ENCODE peak calls at places on chromosome 9, in nine cellular contexts. L, U, Q, J, T, A, N, M and B are unnamed samples.

GRCh38 chr9:5825223-5825622 is 7.7 kb downstream of the ERMP1 start:
- DNase-seq in J (no peak), A (no peak), U (no peak), M (no peak), N (no peak), L (no peak), Q (no peak), T (no peak), B (no peak)

GRCh38 chr9:121648172-121648571 is 3.3 kb upstream of the DAB2IP start:
- DNase-seq in T (no peak), Q (no peak), A (no peak), U (no peak), J (no peak), N (no peak), M (no peak), L (no peak), B (no peak)

GRCh38 chr9:94139672-94140417 is 55.6 kb downstream of the PTPDC1 start:
- DNase-seq in M (no peak), J (no peak), A (peak), Q (peak), U (peak), N (peak), L (peak), T (peak), B (peak)

GRCh38 chr9:94952553-94953373 is 226.3 kb downstream of the AOPEP start:
- DNase-seq in U (no peak), Q (peak), L (no peak), T (no peak), J (peak), M (peak), N (no peak), A (no peak), B (no peak)

GRCh38 chr9:78030553-78031270 is 899 bp downstream of the GNAQ start:
- DNase-seq in U (peak), L (peak), M (peak), J (peak), T (no peak), Q (peak), N (peak), A (no peak), B (no peak)

GRCh38 chr9:37184905-37185867 is 64.8 kb downstream of the ZCCHC7 start:
- DNase-seq in T (no peak), U (no peak), A (no peak), J (no peak), N (no peak), L (no peak), M (no peak), Q (no peak), B (no peak)

GRCh38 chr9:94951591-94952115 is 225.2 kb downstream of the AOPEP start:
- DNase-seq in U (no peak), N (no peak), M (no peak), A (no peak), L (no peak), Q (no peak), T (no peak), J (no peak), B (no peak)

GRCh38 chr9:38311382-38312270 is 80.9 kb upstream of the ALDH1B1 start:
- DNase-seq in T (no peak), N (no peak), L (peak), J (no peak), Q (no peak), A (no peak), U (no peak), M (no peak), B (no peak)

GRCh38 chr9:93684806-93685553 is 108.6 kb downstream of the PHF2 start:
- DNase-seq in L (no peak), Q (no peak), U (peak), J (peak), A (no peak), T (no peak), N (no peak), M (no peak), B (peak)

GRCh38 chr9:97363661-97364299 is 48.1 kb upstream of the TDRD7 start:
- DNase-seq in Q (peak), N (no peak), A (no peak), L (no peak), M (no peak), U (no peak), J (peak), T (no peak), B (no peak)

GRCh38 chr9:136617746-136618577 is 44.8 kb upstream of the EGFL7 start:
- DNase-seq in T (no peak), M (no peak), Q (no peak), L (peak), A (no peak), J (no peak), N (no peak), U (no peak), B (no peak)

GRCh38 chr9:130906727-130907416 is 10.3 kb upstream of the QRFP start:
- DNase-seq in A (no peak), Q (no peak), L (no peak), T (no peak), U (no peak), J (no peak), M (no peak), N (no peak), B (no peak)

GRCh38 chr9:22211588-22212360 is 202.7 kb upstream of the CDKN2B start:
- DNase-seq in M (no peak), A (peak), N (peak), L (no peak), U (no peak), J (no peak), T (peak), Q (no peak), B (no peak)

GRCh38 chr9:71209890-71210289 is 88.5 kb upstream of the TRPM3 start:
- DNase-seq in N (no peak), Q (no peak), A (no peak), T (no peak), M (no peak), U (no peak), J (no peak), L (no peak), B (no peak)

GRCh38 chr9:99919930-99920329 is 13.5 kb downstream of the STX17 start:
- DNase-seq in M (no peak), N (no peak), Q (no peak), U (no peak), J (no peak), L (no peak), T (no peak), A (no peak), B (no peak)

GRCh38 chr9:111896942-111897830 is 572 bp downstream of the UGCG start:
- DNase-seq in N (peak), U (peak), Q (peak), J (peak), M (peak), A (no peak), T (no peak), L (peak), B (peak)

GRCh38 chr9:96441798-96442445 is 8.0 kb upstream of the HABP4 start:
- DNase-seq in A (no peak), N (peak), J (peak), L (no peak), U (no peak), T (no peak), M (peak), Q (no peak), B (no peak)

GRCh38 chr9:37582548-37583157 is 6.5 kb upstream of the FBXO10 start:
- DNase-seq in A (peak), J (peak), U (no peak), L (no peak), Q (no peak), M (peak), N (peak), T (peak), B (no peak)

GRCh38 chr9:118128313-118128712 is 424.1 kb downstream of the TLR4 start:
- DNase-seq in L (no peak), U (no peak), N (no peak), Q (no peak), J (no peak), M (no peak), A (no peak), T (no peak), B (no peak)

GRCh38 chr9:113614843-113615648 is 151.5 kb downstream of the RGS3 start:
- DNase-seq in T (no peak), U (no peak), N (peak), A (peak), J (peak), Q (no peak), M (peak), L (no peak), B (no peak)

GRCh38 chr9:85742630-85742928 is 825 bp upstream of the AGTPBP1 start:
- DNase-seq in Q (no peak), N (peak), M (peak), J (no peak), L (no peak), T (no peak), A (no peak), U (no peak), B (no peak)
- TF ChIP-seq CTCF in Q (no peak), N (no peak), M (no peak), J (no peak), L (no peak), T (no peak), A (no peak), U (no peak), B (no peak)

GRCh38 chr9:129570450-129571297 is 50.2 kb downstream of the C9orf50 start:
- DNase-seq in A (peak), L (peak), J (no peak), T (peak), M (no peak), U (peak), Q (peak), N (peak), B (peak)

GRCh38 chr9:129567842-129568559 is 52.9 kb downstream of the C9orf50 start:
- DNase-seq in Q (peak), L (peak), A (no peak), T (no peak), J (no peak), M (no peak), N (peak), U (peak), B (no peak)

GRCh38 chr9:129568560-129569505 is 52.1 kb downstream of the C9orf50 start:
- DNase-seq in U (no peak), J (no peak), M (peak), N (peak), Q (peak), L (peak), T (no peak), A (no peak), B (no peak)

GRCh38 chr9:129571298-129572051 is 49.4 kb downstream of the C9orf50 start:
- DNase-seq in J (no peak), U (no peak), M (no peak), T (no peak), Q (peak), N (no peak), A (no peak), L (no peak), B (no peak)

GRCh38 chr9:129569506-129570449 is 51.1 kb downstream of the C9orf50 start:
- DNase-seq in N (peak), M (peak), A (no peak), L (no peak), Q (peak), T (no peak), J (no peak), U (no peak), B (no peak)
- TF ChIP-seq CTCF in N (peak), M (peak), A (peak), L (peak), Q (no peak), T (peak), J (peak), U (peak), B (no peak)

GRCh38 chr9:21153688-21154608 is 12.3 kb upstream of the IFNW1 start:
- DNase-seq in U (no peak), N (peak), M (peak), T (no peak), A (peak), L (no peak), J (peak), Q (no peak), B (no peak)
- TF ChIP-seq CTCF in U (no peak), N (peak), M (peak), T (no peak), A (peak), L (no peak), J (peak), Q (no peak), B (no peak)

GRCh38 chr9:126392662-126393383 is 66.2 kb downstream of the MVB12B start:
- DNase-seq in M (no peak), A (no peak), U (no peak), J (no peak), N (no peak), T (no peak), Q (no peak), L (no peak), B (no peak)
- TF ChIP-seq CTCF in M (no peak), A (no peak), U (no peak), J (no peak), N (no peak), T (no peak), Q (no peak), L (no peak), B (no peak)

GRCh38 chr9:69086769-69087168 is 51.2 kb downstream of the FXN start:
- DNase-seq in J (no peak), T (no peak), A (no peak), L (no peak), U (no peak), M (no peak), N (no peak), Q (no peak), B (no peak)

GRCh38 chr9:69086312-69086711 is 50.8 kb downstream of the FXN start:
- DNase-seq in J (no peak), L (no peak), Q (no peak), T (no peak), U (no peak), N (no peak), M (no peak), A (no peak), B (no peak)

GRCh38 chr9:69089082-69089481 is 53.5 kb downstream of the FXN start:
- DNase-seq in M (no peak), U (no peak), Q (no peak), N (no peak), J (no peak), A (no peak), T (no peak), L (no peak), B (no peak)

GRCh38 chr9:69083321-69083720 is 47.8 kb downstream of the FXN start:
- DNase-seq in Q (no peak), U (no peak), N (no peak), M (no peak), J (no peak), L (no peak), A (no peak), T (no peak), B (no peak)

GRCh38 chr9:69085523-69086283 is 50.2 kb downstream of the FXN start:
- DNase-seq in J (no peak), L (no peak), A (peak), N (peak), U (no peak), Q (no peak), M (no peak), T (no peak), B (no peak)
- TF ChIP-seq CTCF in J (no peak), L (no peak), A (no peak), N (no peak), U (no peak), Q (no peak), M (no peak), T (no peak), B (no peak)

GRCh38 chr9:4298255-4299005 is 1.4 kb downstream of the GLIS3 start:
- DNase-seq in A (no peak), T (no peak), L (peak), J (peak), N (peak), Q (peak), U (peak), M (peak), B (peak)
- TF ChIP-seq CTCF in A (peak), T (peak), L (no peak), J (no peak), N (no peak), Q (no peak), U (no peak), M (no peak), B (no peak)

DNA sequence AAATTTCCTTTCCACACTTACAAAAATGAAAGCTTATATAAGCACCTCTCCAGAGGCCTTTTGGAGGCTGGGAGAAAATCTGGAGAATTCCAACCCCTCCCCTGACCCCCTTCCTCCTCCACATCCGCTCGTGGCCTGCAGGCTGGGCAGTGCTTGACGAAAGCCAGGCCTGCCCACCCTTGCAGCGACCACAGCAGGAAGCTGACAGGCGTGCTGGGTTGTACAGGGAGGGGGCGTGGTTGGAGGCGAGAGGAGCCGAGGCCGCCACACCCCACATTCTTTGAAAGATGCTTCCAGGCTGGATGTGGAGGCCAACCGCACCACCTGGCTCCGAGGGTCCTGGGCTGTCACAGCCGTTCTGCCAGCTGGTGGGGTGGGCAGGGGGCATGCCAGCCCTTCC is 47.8 kb upstream of the IER5L start:
- DNase-seq in N (peak), J (no peak), U (no peak), Q (no peak), A (peak), M (no peak), L (peak), T (no peak), B (no peak)
- TF ChIP-seq CTCF in N (no peak), J (no peak), U (no peak), Q (no peak), A (no peak), M (no peak), L (no peak), T (no peak), B (no peak)

GRCh38 chr9:16501098-16501663 is 369.3 kb downstream of the BNC2 start:
- DNase-seq in A (no peak), L (no peak), M (no peak), Q (no peak), U (no peak), N (peak), J (no peak), T (no peak), B (no peak)

GRCh38 chr9:16499866-16500265 is 370.6 kb downstream of the BNC2 start:
- DNase-seq in A (no peak), M (no peak), T (no peak), J (no peak), L (no peak), U (no peak), N (no peak), Q (no peak), B (no peak)

GRCh38 chr9:16501726-16502125 is 368.7 kb downstream of the BNC2 start:
- DNase-seq in Q (no peak), L (no peak), T (no peak), J (no peak), N (no peak), U (no peak), M (no peak), A (no peak), B (no peak)

GRCh38 chr9:16496908-16497307 is 373.6 kb downstream of the BNC2 start:
- DNase-seq in L (no peak), U (no peak), M (no peak), A (no peak), T (no peak), N (no peak), Q (no peak), J (no peak), B (no peak)
- TF ChIP-seq CTCF in L (no peak), U (no peak), M (no peak), A (peak), T (peak), N (no peak), Q (no peak), J (no peak), B (no peak)